ENCODE peak calls at places on chromosomes 2 and 18, in eight cellular contexts. One of them, this sample, is unnamed.

GRCh38 chr2:239918749-239919148 is 106.4 kb downstream of the NDUFA10 start:
- DNase-seq in spleen: peak
- DNase-seq in gastrocnemius medialis: no peak
- DNase-seq in coronary artery: no peak
- DNase-seq in upper lobe of right lung: peak
- DNase-seq in hepatocyte: no peak
- DNase-seq in heart right ventricle: no peak
- DNase-seq in psoas muscle: no peak
- DNase-seq in this sample: no peak

GRCh38 chr18:60534539-60534938 is 162.0 kb upstream of the MC4R start:
- DNase-seq in spleen: no peak
- DNase-seq in gastrocnemius medialis: no peak
- DNase-seq in coronary artery: no peak
- DNase-seq in upper lobe of right lung: no peak
- DNase-seq in hepatocyte: no peak
- DNase-seq in heart right ventricle: no peak
- DNase-seq in psoas muscle: no peak
- DNase-seq in this sample: no peak

GRCh38 chr2:201971516-201972228 is 62.0 kb upstream of the FZD7 start:
- DNase-seq in spleen: no peak
- DNase-seq in gastrocnemius medialis: no peak
- DNase-seq in coronary artery: no peak
- DNase-seq in upper lobe of right lung: no peak
- DNase-seq in hepatocyte: no peak
- DNase-seq in heart right ventricle: no peak
- DNase-seq in psoas muscle: no peak
- DNase-seq in this sample: peak

GRCh38 chr2:85132834-85133637 is at the start of gene TCF7L1:
- DNase-seq in spleen: peak
- DNase-seq in gastrocnemius medialis: peak
- DNase-seq in coronary artery: peak
- DNase-seq in upper lobe of right lung: peak
- DNase-seq in hepatocyte: peak
- DNase-seq in heart right ventricle: peak
- DNase-seq in psoas muscle: peak
- DNase-seq in this sample: peak

GRCh38 chr2:174965992-174966789 is 39.0 kb downstream of the CHN1 start:
- DNase-seq in spleen: no peak
- DNase-seq in gastrocnemius medialis: no peak
- DNase-seq in coronary artery: no peak
- DNase-seq in upper lobe of right lung: no peak
- DNase-seq in hepatocyte: no peak
- DNase-seq in heart right ventricle: no peak
- DNase-seq in psoas muscle: no peak
- DNase-seq in this sample: no peak

GRCh38 chr2:128754246-128754724 is 435.6 kb upstream of the HS6ST1 start:
- DNase-seq in spleen: peak
- DNase-seq in gastrocnemius medialis: no peak
- DNase-seq in coronary artery: no peak
- DNase-seq in upper lobe of right lung: no peak
- DNase-seq in hepatocyte: no peak
- DNase-seq in heart right ventricle: peak
- DNase-seq in psoas muscle: no peak
- DNase-seq in this sample: peak

GRCh38 chr2:127000937-127001336 is 102.2 kb downstream of the TEX51 start:
- DNase-seq in spleen: no peak
- DNase-seq in gastrocnemius medialis: no peak
- DNase-seq in coronary artery: no peak
- DNase-seq in upper lobe of right lung: no peak
- DNase-seq in hepatocyte: peak
- DNase-seq in heart right ventricle: no peak
- DNase-seq in psoas muscle: no peak
- DNase-seq in this sample: no peak

GRCh38 chr2:141508086-141508749 is 622.6 kb downstream of the LRP1B start:
- DNase-seq in spleen: no peak
- DNase-seq in gastrocnemius medialis: no peak
- DNase-seq in coronary artery: no peak
- DNase-seq in upper lobe of right lung: no peak
- DNase-seq in hepatocyte: no peak
- DNase-seq in heart right ventricle: no peak
- DNase-seq in psoas muscle: no peak
- DNase-seq in this sample: no peak

GRCh38 chr2:160063266-160063665 is 851 bp upstream of the PLA2R1 start:
- DNase-seq in spleen: no peak
- DNase-seq in gastrocnemius medialis: no peak
- DNase-seq in coronary artery: no peak
- DNase-seq in upper lobe of right lung: no peak
- DNase-seq in hepatocyte: peak
- DNase-seq in heart right ventricle: no peak
- DNase-seq in psoas muscle: no peak
- DNase-seq in this sample: no peak

GRCh38 chr2:16507655-16508054 is 158.0 kb downstream of the CYRIA start:
- DNase-seq in spleen: no peak
- DNase-seq in gastrocnemius medialis: no peak
- DNase-seq in coronary artery: no peak
- DNase-seq in upper lobe of right lung: no peak
- DNase-seq in hepatocyte: peak
- DNase-seq in heart right ventricle: no peak
- DNase-seq in psoas muscle: no peak
- DNase-seq in this sample: peak

DNA sequence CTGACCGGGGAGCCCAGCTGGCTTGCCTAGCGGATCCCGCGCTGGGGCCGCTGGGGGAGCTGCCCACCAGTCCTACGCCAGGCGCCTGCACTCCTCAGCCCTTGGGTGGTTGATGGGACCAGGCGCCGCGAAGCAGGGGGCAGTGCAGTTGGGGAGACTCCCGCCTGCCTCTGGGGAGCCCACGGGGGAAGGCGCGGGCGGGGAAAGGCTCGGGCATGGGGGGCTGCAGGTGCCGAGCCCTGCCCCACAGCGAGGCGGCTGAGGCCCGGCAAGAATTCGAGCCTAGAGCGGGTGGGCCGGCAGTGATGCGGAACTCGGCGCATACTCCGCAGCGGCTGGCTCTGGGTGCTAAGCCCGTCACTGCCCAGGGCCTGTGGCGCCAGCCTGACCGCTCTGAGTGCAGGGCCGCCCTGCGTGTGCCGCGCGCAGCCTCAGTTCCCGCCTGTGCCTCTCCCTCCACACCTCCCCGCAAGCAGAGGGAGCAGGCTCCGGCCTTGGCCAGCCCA is 249.1 kb upstream of the TEKT4 start:
- DNase-seq in spleen: no peak
- DNase-seq in gastrocnemius medialis: no peak
- DNase-seq in coronary artery: no peak
- DNase-seq in upper lobe of right lung: peak
- DNase-seq in hepatocyte: no peak
- DNase-seq in heart right ventricle: no peak
- DNase-seq in psoas muscle: no peak
- DNase-seq in this sample: no peak
- H3K4me3 ChIP-seq in spleen: no peak
- H3K4me3 ChIP-seq in gastrocnemius medialis: no peak
- H3K4me3 ChIP-seq in coronary artery: no peak
- H3K4me3 ChIP-seq in upper lobe of right lung: no peak
- H3K4me3 ChIP-seq in hepatocyte: no peak
- H3K4me3 ChIP-seq in heart right ventricle: peak
- H3K4me3 ChIP-seq in psoas muscle: no peak
- H3K4me3 ChIP-seq in this sample: no peak

GRCh38 chr2:161766334-161766733 is 142.1 kb downstream of the SLC4A10 start:
- DNase-seq in spleen: no peak
- DNase-seq in gastrocnemius medialis: no peak
- DNase-seq in coronary artery: no peak
- DNase-seq in upper lobe of right lung: no peak
- DNase-seq in hepatocyte: peak
- DNase-seq in heart right ventricle: no peak
- DNase-seq in psoas muscle: no peak
- DNase-seq in this sample: no peak

GRCh38 chr2:161763153-161763552 is 138.9 kb downstream of the SLC4A10 start:
- DNase-seq in spleen: no peak
- DNase-seq in gastrocnemius medialis: no peak
- DNase-seq in coronary artery: no peak
- DNase-seq in upper lobe of right lung: no peak
- DNase-seq in hepatocyte: no peak
- DNase-seq in heart right ventricle: no peak
- DNase-seq in psoas muscle: no peak
- DNase-seq in this sample: no peak

DNA sequence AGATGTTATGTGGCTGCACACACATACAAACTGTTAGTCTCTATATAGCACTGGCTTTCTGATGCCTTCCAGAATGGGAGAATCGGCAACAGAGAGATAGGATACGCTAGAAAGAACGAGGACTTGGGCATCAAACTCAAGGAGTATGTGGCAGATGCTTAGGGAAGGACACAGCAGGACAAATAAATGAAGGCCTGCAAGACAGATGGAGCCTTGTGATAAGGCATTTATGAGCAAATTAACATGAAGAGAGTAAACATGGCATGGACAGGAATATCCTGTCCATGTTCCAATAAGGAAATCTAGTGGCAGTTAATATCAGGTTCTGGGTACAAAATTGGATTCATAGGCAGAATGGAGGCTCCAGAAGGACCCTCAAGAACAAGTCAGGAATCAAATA is 136.9 kb downstream of the SLC4A10 start:
- DNase-seq in spleen: no peak
- DNase-seq in gastrocnemius medialis: no peak
- DNase-seq in coronary artery: no peak
- DNase-seq in upper lobe of right lung: no peak
- DNase-seq in hepatocyte: no peak
- DNase-seq in heart right ventricle: no peak
- DNase-seq in psoas muscle: no peak
- DNase-seq in this sample: no peak
- H3K27ac ChIP-seq in spleen: no peak
- H3K27ac ChIP-seq in gastrocnemius medialis: no peak
- H3K27ac ChIP-seq in coronary artery: no peak
- H3K27ac ChIP-seq in upper lobe of right lung: no peak
- H3K27ac ChIP-seq in hepatocyte: no peak
- H3K27ac ChIP-seq in heart right ventricle: no peak
- H3K27ac ChIP-seq in psoas muscle: no peak
- H3K27ac ChIP-seq in this sample: no peak

DNA sequence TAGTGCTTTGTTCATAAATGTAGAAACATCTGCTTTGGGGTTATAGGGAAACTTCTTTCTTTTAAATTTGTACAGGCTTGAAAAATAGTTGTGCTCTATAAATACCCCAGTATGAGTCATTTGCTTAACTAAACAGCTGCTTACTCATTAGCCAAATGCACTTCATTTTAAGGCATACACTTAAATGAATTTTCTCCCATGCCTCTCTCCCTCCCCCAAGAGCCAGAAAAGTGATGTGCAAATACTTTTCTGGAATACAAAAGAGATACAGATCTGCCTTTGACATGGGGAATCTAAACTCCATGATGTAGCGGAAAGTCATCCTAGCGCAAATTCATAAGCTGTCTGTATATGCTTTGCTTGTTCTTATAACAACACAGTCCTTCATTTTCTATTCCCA is 469.4 kb downstream of the DLGAP1 start:
- DNase-seq in spleen: no peak
- DNase-seq in gastrocnemius medialis: no peak
- DNase-seq in coronary artery: no peak
- DNase-seq in upper lobe of right lung: no peak
- DNase-seq in hepatocyte: no peak
- DNase-seq in heart right ventricle: no peak
- DNase-seq in psoas muscle: no peak
- DNase-seq in this sample: no peak
- H3K4me3 ChIP-seq in spleen: no peak
- H3K4me3 ChIP-seq in gastrocnemius medialis: no peak
- H3K4me3 ChIP-seq in coronary artery: no peak
- H3K4me3 ChIP-seq in upper lobe of right lung: no peak
- H3K4me3 ChIP-seq in hepatocyte: no peak
- H3K4me3 ChIP-seq in heart right ventricle: no peak
- H3K4me3 ChIP-seq in psoas muscle: no peak
- H3K4me3 ChIP-seq in this sample: no peak

GRCh38 chr2:219405451-219405850 is 12.7 kb upstream of the DES start:
- DNase-seq in spleen: no peak
- DNase-seq in gastrocnemius medialis: peak
- DNase-seq in coronary artery: no peak
- DNase-seq in upper lobe of right lung: no peak
- DNase-seq in hepatocyte: no peak
- DNase-seq in heart right ventricle: peak
- DNase-seq in psoas muscle: peak
- DNase-seq in this sample: peak

GRCh38 chr2:219402665-219403515 is 15.2 kb upstream of the DNPEP start:
- DNase-seq in spleen: no peak
- DNase-seq in gastrocnemius medialis: peak
- DNase-seq in coronary artery: no peak
- DNase-seq in upper lobe of right lung: no peak
- DNase-seq in hepatocyte: peak
- DNase-seq in heart right ventricle: peak
- DNase-seq in psoas muscle: peak
- DNase-seq in this sample: peak

GRCh38 chr2:219404954-219405353 is 13.2 kb upstream of the DES start:
- DNase-seq in spleen: no peak
- DNase-seq in gastrocnemius medialis: peak
- DNase-seq in coronary artery: no peak
- DNase-seq in upper lobe of right lung: no peak
- DNase-seq in hepatocyte: no peak
- DNase-seq in heart right ventricle: peak
- DNase-seq in psoas muscle: peak
- DNase-seq in this sample: peak

GRCh38 chr2:219403861-219404260 is 14.3 kb upstream of the DES start:
- DNase-seq in spleen: no peak
- DNase-seq in gastrocnemius medialis: no peak
- DNase-seq in coronary artery: no peak
- DNase-seq in upper lobe of right lung: no peak
- DNase-seq in hepatocyte: no peak
- DNase-seq in heart right ventricle: no peak
- DNase-seq in psoas muscle: no peak
- DNase-seq in this sample: peak

GRCh38 chr2:219404291-219404910 is 13.8 kb upstream of the DES start:
- DNase-seq in spleen: no peak
- DNase-seq in gastrocnemius medialis: peak
- DNase-seq in coronary artery: no peak
- DNase-seq in upper lobe of right lung: no peak
- DNase-seq in hepatocyte: no peak
- DNase-seq in heart right ventricle: peak
- DNase-seq in psoas muscle: peak
- DNase-seq in this sample: peak
- H3K27ac ChIP-seq in spleen: no peak
- H3K27ac ChIP-seq in gastrocnemius medialis: peak
- H3K27ac ChIP-seq in coronary artery: peak
- H3K27ac ChIP-seq in upper lobe of right lung: no peak
- H3K27ac ChIP-seq in hepatocyte: no peak
- H3K27ac ChIP-seq in heart right ventricle: peak
- H3K27ac ChIP-seq in psoas muscle: peak
- H3K27ac ChIP-seq in this sample: peak

DNA sequence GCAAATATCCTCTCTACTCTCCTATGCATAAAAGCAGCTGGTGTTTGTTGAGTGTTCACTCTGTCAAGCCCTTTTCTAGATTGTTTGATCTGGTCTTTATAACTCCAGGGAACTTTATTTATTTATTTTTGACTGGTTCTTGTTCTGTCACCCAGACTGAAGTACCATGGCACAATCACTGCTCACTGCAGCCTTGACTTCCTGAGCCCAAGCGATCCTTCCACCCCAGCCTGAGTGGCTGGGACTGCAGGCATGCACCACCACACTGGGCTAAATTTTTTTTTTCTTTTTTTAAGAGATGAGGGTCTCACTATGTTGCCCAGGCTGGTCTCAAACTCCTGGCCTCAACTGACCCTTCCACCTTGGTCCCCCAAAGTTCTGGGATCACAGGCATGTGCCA is 12.7 kb upstream of the SLC11A1 start:
- DNase-seq in spleen: no peak
- DNase-seq in gastrocnemius medialis: no peak
- DNase-seq in coronary artery: no peak
- DNase-seq in upper lobe of right lung: peak
- DNase-seq in hepatocyte: no peak
- DNase-seq in heart right ventricle: no peak
- DNase-seq in psoas muscle: no peak
- DNase-seq in this sample: no peak
- H3K4me3 ChIP-seq in spleen: no peak
- H3K4me3 ChIP-seq in gastrocnemius medialis: no peak
- H3K4me3 ChIP-seq in coronary artery: no peak
- H3K4me3 ChIP-seq in upper lobe of right lung: peak
- H3K4me3 ChIP-seq in hepatocyte: no peak
- H3K4me3 ChIP-seq in heart right ventricle: no peak
- H3K4me3 ChIP-seq in psoas muscle: no peak
- H3K4me3 ChIP-seq in this sample: no peak